ENCODE peak calls at places on chromosomes 5 and 9, in six cellular contexts. J is naive thymus-derived CD4-positive, alpha-beta T cell; Y is fibroblast of lung; Z is pancreas; O is left ventricle myocardium inferior; E is neuronal stem cell. A is an unnamed sample.

GRCh38 chr9:13263511-13263910 is 16.0 kb downstream of the MPDZ start:
- DNase-seq in E (no peak), Z (no peak), Y (no peak), O (no peak), J (no peak), A (no peak)

GRCh38 chr9:81604306-81605153 is 84.8 kb downstream of the TLE1 start:
- DNase-seq in Y (peak), O (no peak), J (no peak), E (no peak), Z (no peak), A (no peak)

GRCh38 chr5:103114440-103114839 is 5.5 kb downstream of the GIN1 start:
- DNase-seq in J (no peak), E (no peak), O (no peak), Y (peak), Z (no peak), A (no peak)

GRCh38 chr5:79802404-79802803 is 112.8 kb downstream of the CMYA5 start:
- DNase-seq in J (no peak), Z (no peak), Y (no peak), O (no peak), E (no peak), A (no peak)

GRCh38 chr5:138597660-138598400 is 22.6 kb upstream of the HSPA9 start:
- DNase-seq in E (no peak), Z (no peak), O (no peak), Y (no peak), J (no peak), A (no peak)

GRCh38 chr9:19298601-19299000 is 68.1 kb downstream of the DENND4C start:
- DNase-seq in E (no peak), J (no peak), Y (peak), Z (no peak), O (no peak), A (no peak)

GRCh38 chr5:131795879-131796792 is 681 bp downstream of the FNIP1 start:
- DNase-seq in Z (peak), Y (peak), J (no peak), E (peak), O (peak), A (peak)

GRCh38 chr5:147483961-147484707 is 25.7 kb downstream of the DPYSL3 start:
- DNase-seq in J (no peak), Z (peak), E (no peak), Y (peak), O (peak), A (peak)

GRCh38 chr5:176575066-176575465 is 25.9 kb downstream of the CDHR2 start:
- DNase-seq in E (no peak), Y (no peak), Z (no peak), O (no peak), J (no peak), A (no peak)

GRCh38 chr5:83967417-83967816 is 246.8 kb upstream of the HAPLN1 start:
- DNase-seq in Z (no peak), J (no peak), Y (no peak), O (no peak), E (no peak), A (no peak)

GRCh38 chr5:83972909-83973308 is 252.3 kb upstream of the HAPLN1 start:
- DNase-seq in O (no peak), Y (no peak), J (no peak), E (no peak), Z (no peak), A (no peak)

GRCh38 chr5:83974151-83974822 is 253.6 kb upstream of the HAPLN1 start:
- DNase-seq in J (no peak), O (no peak), Z (no peak), Y (peak), E (peak), A (no peak)

GRCh38 chr5:83972236-83972635 is 251.6 kb upstream of the HAPLN1 start:
- DNase-seq in O (no peak), Y (peak), Z (no peak), E (no peak), J (no peak), A (no peak)
- H3K27ac ChIP-seq in O (no peak), Y (no peak), Z (no peak), E (no peak), J (no peak), A (no peak)

GRCh38 chr9:136995772-136996308 is 528 bp downstream of the CLIC3 start:
- DNase-seq in Y (peak), E (no peak), J (no peak), Z (no peak), O (no peak), A (no peak)

GRCh38 chr9:136992819-136993369 is 672 bp downstream of the PAXX start:
- DNase-seq in Z (no peak), O (no peak), E (no peak), Y (no peak), J (no peak), A (no peak)

GRCh38 chr9:136994885-136995224 is 1.5 kb downstream of the CLIC3 start:
- DNase-seq in Y (no peak), E (no peak), O (no peak), Z (no peak), J (no peak), A (no peak)

GRCh38 chr9:136995370-136995769 is 998 bp downstream of the CLIC3 start:
- DNase-seq in E (no peak), O (no peak), Z (no peak), Y (no peak), J (no peak), A (no peak)

DNA sequence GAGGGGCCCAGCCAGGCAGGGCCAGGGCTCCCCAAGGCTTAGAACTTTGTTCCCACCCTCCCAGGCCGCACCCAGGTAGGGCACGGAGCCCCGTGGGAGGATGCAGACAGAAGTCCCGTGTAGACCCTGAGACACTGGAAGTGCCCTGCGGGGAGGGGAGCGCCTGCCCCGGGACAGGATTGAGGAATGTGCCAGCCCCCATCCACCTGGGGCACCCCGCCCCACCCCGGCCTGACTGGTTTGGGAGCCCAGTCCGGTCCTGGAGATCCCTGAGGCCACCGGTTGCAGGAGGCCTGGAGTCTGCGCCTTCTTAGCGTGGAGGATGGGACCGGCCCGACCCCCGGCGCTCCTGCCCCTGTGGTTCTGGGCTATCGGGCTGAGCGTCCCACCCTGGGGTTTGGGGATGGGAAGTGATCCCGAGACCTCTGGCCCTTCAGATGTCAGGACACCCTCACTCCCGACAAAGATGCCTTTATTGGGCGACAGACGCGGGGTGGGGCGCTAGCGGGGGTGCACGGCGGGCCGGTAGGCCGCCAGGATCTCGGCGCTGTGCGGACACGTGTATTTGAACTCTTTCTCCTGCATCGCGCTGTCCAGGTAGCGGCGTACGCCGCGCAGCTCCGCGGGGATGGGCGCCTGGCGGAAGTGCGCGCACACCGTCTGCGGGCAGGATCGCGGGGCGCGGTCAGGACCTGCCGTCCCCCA is 2.0 kb downstream of the CLIC3 start:
- DNase-seq in E (no peak), Y (no peak), O (no peak), Z (no peak), J (no peak), A (no peak)
- H3K4me3 ChIP-seq in E (peak), Y (no peak), O (peak), Z (no peak), J (no peak), A (no peak)

GRCh38 chr9:2198956-2199635 is 183.9 kb downstream of the SMARCA2 start:
- DNase-seq in O (no peak), J (no peak), Y (no peak), Z (no peak), E (no peak), A (no peak)
- H3K27ac ChIP-seq in O (no peak), J (no peak), Y (no peak), Z (no peak), E (no peak), A (no peak)

GRCh38 chr9:21551401-21551800 is 69.3 kb upstream of the IFNE start:
- DNase-seq in Y (peak), Z (no peak), E (no peak), O (no peak), J (no peak), A (no peak)
- H3K4me3 ChIP-seq in Y (no peak), Z (no peak), E (no peak), O (no peak), J (no peak), A (no peak)

GRCh38 chr5:127077346-127077745 is 4.0 kb upstream of the C5orf63 start:
- DNase-seq in E (no peak), Y (no peak), O (no peak), J (no peak), Z (no peak), A (no peak)
- H3K27ac ChIP-seq in E (no peak), Y (no peak), O (no peak), J (no peak), Z (no peak), A (no peak)

GRCh38 chr5:73300520-73301207 is 127.7 kb downstream of the TMEM174 start:
- DNase-seq in E (peak), Y (peak), Z (no peak), O (no peak), J (no peak), A (no peak)

GRCh38 chr5:73297430-73297829 is 124.4 kb downstream of the TMEM174 start:
- DNase-seq in E (no peak), J (no peak), Y (no peak), O (no peak), Z (no peak), A (no peak)

GRCh38 chr5:73299665-73300435 is 126.9 kb downstream of the TMEM174 start:
- DNase-seq in Y (no peak), Z (no peak), E (peak), O (no peak), J (no peak), A (no peak)

GRCh38 chr5:73298251-73299016 is 125.4 kb downstream of the TMEM174 start:
- DNase-seq in E (peak), O (no peak), J (no peak), Z (no peak), Y (no peak), A (no peak)

DNA sequence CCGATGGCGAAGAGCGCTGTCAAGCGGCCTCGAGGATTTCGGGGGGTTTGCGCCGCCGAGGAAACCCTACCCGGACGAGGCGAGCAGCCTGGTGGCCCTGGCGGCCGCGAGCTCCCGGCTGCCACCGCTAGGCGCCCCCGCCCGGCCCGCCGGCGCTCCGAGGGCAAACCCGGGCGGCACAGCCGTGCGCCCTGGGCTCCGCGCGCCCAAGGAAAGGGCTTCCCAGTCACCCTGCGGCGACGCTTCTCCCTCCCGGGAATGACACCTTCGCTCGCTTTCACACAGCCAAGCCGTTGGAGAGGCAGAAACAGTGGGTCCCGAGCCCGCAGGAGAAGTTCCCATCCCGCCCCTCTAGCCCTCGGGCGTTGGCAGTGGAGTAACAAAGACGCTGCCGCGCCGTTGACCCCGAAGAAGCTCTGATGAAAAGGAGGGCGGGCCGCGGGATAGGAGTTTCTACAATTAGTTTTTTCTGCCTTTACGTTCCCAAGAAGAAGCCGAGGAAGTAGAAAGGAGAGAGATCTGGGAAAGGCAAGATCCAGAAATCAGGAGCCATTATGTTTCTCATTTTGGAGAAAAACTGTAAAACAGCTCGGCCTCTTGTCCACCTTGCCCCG is 126.1 kb downstream of the TMEM174 start:
- DNase-seq in E (peak), Y (no peak), Z (no peak), O (no peak), J (no peak), A (no peak)
- H3K4me3 ChIP-seq in E (no peak), Y (no peak), Z (no peak), O (peak), J (no peak), A (no peak)

DNA sequence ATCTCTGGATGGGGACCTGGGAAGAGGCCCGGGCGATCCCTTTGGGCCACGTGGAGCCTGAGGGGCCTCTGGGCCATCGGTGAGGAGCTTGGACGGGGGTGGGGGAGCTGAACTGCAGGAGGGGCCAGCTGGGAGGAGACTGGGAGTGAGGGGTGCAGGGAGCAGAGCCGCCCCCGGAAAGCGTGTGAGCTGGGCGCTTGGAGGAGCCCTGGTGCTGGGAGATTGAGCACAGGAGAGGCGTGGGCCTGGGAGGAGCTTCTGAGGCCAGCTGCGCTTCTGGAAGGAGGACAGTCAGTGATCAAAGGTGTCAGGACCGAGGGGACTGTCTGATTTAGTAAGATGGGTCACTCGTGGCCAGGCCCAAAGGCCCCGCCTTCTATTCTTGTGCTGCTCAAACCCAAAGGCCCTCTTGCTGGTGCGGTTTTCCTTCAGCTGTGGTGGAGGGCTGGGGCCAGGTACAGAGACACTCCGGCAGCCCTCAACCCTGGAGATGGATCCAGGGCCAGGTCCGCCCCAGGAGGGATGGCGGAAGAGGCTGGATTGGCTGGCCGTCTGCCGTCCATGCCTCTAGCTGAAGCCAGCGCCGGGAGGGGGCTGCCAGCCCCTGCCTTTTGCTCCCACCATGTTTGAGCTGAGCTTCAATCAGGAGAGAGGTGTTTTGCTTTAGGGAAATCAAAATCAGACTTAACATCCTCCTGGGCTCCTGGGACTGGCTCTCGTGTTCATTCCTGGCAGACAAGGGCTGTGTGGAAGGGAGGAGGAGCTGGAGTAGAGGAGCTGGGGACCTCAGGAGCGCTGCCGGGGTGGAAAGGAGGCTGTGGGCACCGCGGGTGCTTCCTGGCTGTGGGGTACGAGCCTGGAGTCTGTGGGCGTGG is 21.6 kb downstream of the NCS1 start:
- DNase-seq in Z (no peak), O (no peak), E (no peak), Y (no peak), J (no peak), A (no peak)
- H3K27ac ChIP-seq in Z (no peak), O (no peak), E (peak), Y (no peak), J (no peak), A (no peak)